ENCODE peak calls at places on chromosomes 5 and 9, in seven cellular contexts. V is activated CD4-positive, alpha-beta T cell treated with anti-CD3 and anti-CD28 coated beads, Interleukin-2, amount 50 U/mL, for 4 hours; D is GM13976; F is tibial artery; T is T-helper 2 cell treated with Interferon-gamma antibody and Interleukin-4, amounts not matched to agents 5 μg/mL and 100 μg/mL, for 36 hours; G is stimulated activated CD8-positive, alpha-beta memory T cell treated with anti-CD3 and anti-CD28 coated beads, Interleukin-7, amount 100 ng/mL, for 48 hours; L is cardiac muscle cell. B is an unnamed sample.

GRCh38 chr9:113223963-113224362 is 2.6 kb downstream of the SLC31A1 start:
- DNase-seq in V (no peak), D (no peak), F (no peak), T (no peak), G (no peak), L (peak), B (no peak)

GRCh38 chr9:128550770-128551651 is 1.4 kb upstream of the SPTAN1 start:
- DNase-seq in V (no peak), D (no peak), F (peak), T (no peak), G (no peak), L (peak), B (peak)

GRCh38 chr9:127418037-127418471 is 6.1 kb upstream of the ZNF79 start:
- DNase-seq in V (peak), D (peak), F (no peak), T (peak), G (no peak), L (peak), B (no peak)

GRCh38 chr5:83470920-83471404 is 582 bp upstream of the VCAN start:
- DNase-seq in V (no peak), D (peak), F (peak), T (no peak), G (no peak), L (no peak), B (peak)

GRCh38 chr5:127858116-127858784 is 155.1 kb downstream of the CCDC192 start:
- DNase-seq in V (no peak), D (no peak), F (no peak), T (no peak), G (no peak), L (peak), B (no peak)

GRCh38 chr5:139903450-139903804 is 107.8 kb downstream of the PSD2 start:
- DNase-seq in V (no peak), D (no peak), F (no peak), T (no peak), G (no peak), L (no peak), B (no peak)

GRCh38 chr5:54013556-54014157 is 296.7 kb downstream of the ARL15 start:
- DNase-seq in V (no peak), D (no peak), F (peak), T (no peak), G (peak), L (peak), B (peak)

GRCh38 chr5:140916325-140916724 is 9.8 kb upstream of the PCDHAC1 start:
- DNase-seq in V (no peak), D (no peak), F (no peak), T (no peak), G (no peak), L (no peak), B (no peak)

GRCh38 chr9:121815084-121815483 is 163.7 kb downstream of the DAB2IP start:
- DNase-seq in V (no peak), D (no peak), F (no peak), T (no peak), G (no peak), L (no peak), B (no peak)

GRCh38 chr9:129398101-129398795 is 220.2 kb upstream of the IER5L start:
- DNase-seq in V (no peak), D (no peak), F (no peak), T (no peak), G (no peak), L (no peak), B (peak)

GRCh38 chr5:179342577-179342976 is 2.7 kb downstream of the ADAMTS2 start:
- DNase-seq in V (no peak), D (no peak), F (no peak), T (no peak), G (no peak), L (peak), B (peak)

GRCh38 chr9:91623004-91623403 is 199.4 kb upstream of the NFIL3 start:
- DNase-seq in V (no peak), D (no peak), F (no peak), T (no peak), G (no peak), L (peak), B (no peak)

GRCh38 chr9:87007711-87008360 is 60.5 kb upstream of the GAS1 start:
- DNase-seq in V (no peak), D (no peak), F (no peak), T (no peak), G (no peak), L (peak), B (no peak)

GRCh38 chr9:92342825-92343488 is 17.2 kb downstream of the CENPP start:
- DNase-seq in V (no peak), D (no peak), F (no peak), T (no peak), G (no peak), L (peak), B (no peak)

GRCh38 chr9:95772320-95773060 is 103.0 kb upstream of the ERCC6L2 start:
- DNase-seq in V (no peak), D (no peak), F (peak), T (no peak), G (no peak), L (peak), B (peak)

GRCh38 chr9:127149010-127149409 is 26.6 kb upstream of the ANGPTL2 start:
- DNase-seq in V (no peak), D (no peak), F (no peak), T (no peak), G (no peak), L (no peak), B (no peak)

GRCh38 chr5:146151970-146152369 is 30.5 kb downstream of the LARS1 start:
- DNase-seq in V (no peak), D (no peak), F (no peak), T (no peak), G (no peak), L (no peak), B (no peak)

GRCh38 chr5:111563041-111563822 is 50.9 kb upstream of the STARD4 start:
- DNase-seq in V (no peak), D (no peak), F (no peak), T (no peak), G (no peak), L (peak), B (no peak)

GRCh38 chr5:42015681-42016080 is 90.6 kb downstream of the FBXO4 start:
- DNase-seq in V (no peak), D (no peak), F (no peak), T (no peak), G (no peak), L (no peak), B (no peak)